ENCODE peak calls at places on chromosomes 16 and 17, in four cellular contexts. One of them, this sample, is unnamed.

GRCh38 chr17:58282442-58282841 is 1.7 kb upstream of the MPO start:
- DNase-seq in GM23338: no peak
- DNase-seq in ovary: no peak
- DNase-seq in gastrocnemius medialis: no peak
- DNase-seq in this sample: no peak

GRCh38 chr16:11601425-11601824 is 14.7 kb upstream of the LITAF start:
- DNase-seq in GM23338: no peak
- DNase-seq in ovary: no peak
- DNase-seq in gastrocnemius medialis: no peak
- DNase-seq in this sample: no peak

GRCh38 chr16:49036126-49036525 is 245.5 kb downstream of the CBLN1 start:
- DNase-seq in GM23338: no peak
- DNase-seq in ovary: no peak
- DNase-seq in gastrocnemius medialis: no peak
- DNase-seq in this sample: no peak

GRCh38 chr17:27577884-27578717 is 52.9 kb upstream of the LGALS9 start:
- DNase-seq in GM23338: no peak
- DNase-seq in ovary: no peak
- DNase-seq in gastrocnemius medialis: peak; percentile 74
- DNase-seq in this sample: no peak

GRCh38 chr16:85759631-85760419 is 8.9 kb upstream of the C16orf74 start:
- DNase-seq in GM23338: peak; percentile 66
- DNase-seq in ovary: no peak
- DNase-seq in gastrocnemius medialis: no peak
- DNase-seq in this sample: no peak

GRCh38 chr16:56421313-56421712 is 4.0 kb downstream of the AMFR start:
- DNase-seq in GM23338: no peak
- DNase-seq in ovary: no peak
- DNase-seq in gastrocnemius medialis: no peak
- DNase-seq in this sample: no peak

GRCh38 chr16:88013091-88013609 is 61.9 kb downstream of the BANP start:
- DNase-seq in GM23338: no peak
- DNase-seq in ovary: no peak
- DNase-seq in gastrocnemius medialis: no peak
- DNase-seq in this sample: no peak

GRCh38 chr17:35257080-35257701 is 14.3 kb downstream of the SLFN5 start:
- DNase-seq in GM23338: peak; percentile 6
- DNase-seq in ovary: no peak
- DNase-seq in gastrocnemius medialis: no peak
- DNase-seq in this sample: no peak

GRCh38 chr16:14455577-14455976 is 174.5 kb downstream of the PARN start:
- DNase-seq in GM23338: peak; percentile 38
- DNase-seq in ovary: no peak
- DNase-seq in gastrocnemius medialis: no peak
- DNase-seq in this sample: no peak

GRCh38 chr17:50274142-50274944 is at the start of gene TMEM92:
- DNase-seq in GM23338: peak; percentile 96
- DNase-seq in ovary: peak; percentile 55
- DNase-seq in gastrocnemius medialis: no peak
- DNase-seq in this sample: no peak

GRCh38 chr16:68490829-68491575 is 42.7 kb upstream of the SMPD3 start:
- DNase-seq in GM23338: peak; percentile 28
- DNase-seq in ovary: no peak
- DNase-seq in gastrocnemius medialis: no peak
- DNase-seq in this sample: no peak

GRCh38 chr17:10618202-10618635 is 38.9 kb downstream of the MYH3 start:
- DNase-seq in GM23338: peak; percentile 92
- DNase-seq in ovary: peak; percentile 53
- DNase-seq in gastrocnemius medialis: peak; percentile 78
- DNase-seq in this sample: no peak

GRCh38 chr17:60091908-60092331 is 13.2 kb upstream of the HEATR6 start:
- DNase-seq in GM23338: no peak
- DNase-seq in ovary: no peak
- DNase-seq in gastrocnemius medialis: no peak
- DNase-seq in this sample: no peak

GRCh38 chr17:68627956-68628355 is 26.8 kb upstream of the FAM20A start:
- DNase-seq in GM23338: no peak
- DNase-seq in ovary: no peak
- DNase-seq in gastrocnemius medialis: no peak
- DNase-seq in this sample: no peak

GRCh38 chr16:89103156-89103555 is 9.5 kb downstream of the ACSF3 start:
- DNase-seq in GM23338: no peak
- DNase-seq in ovary: no peak
- DNase-seq in gastrocnemius medialis: no peak
- DNase-seq in this sample: no peak

GRCh38 chr17:28345420-28346198 is 10.0 kb downstream of the TNFAIP1 start:
- DNase-seq in GM23338: no peak
- DNase-seq in ovary: no peak
- DNase-seq in gastrocnemius medialis: peak; percentile 39
- DNase-seq in this sample: no peak

GRCh38 chr17:6061290-6061689 is 8.9 kb upstream of the WSCD1 start:
- DNase-seq in GM23338: no peak
- DNase-seq in ovary: no peak
- DNase-seq in gastrocnemius medialis: peak; percentile 44
- DNase-seq in this sample: peak; percentile 36

GRCh38 chr17:57372156-57372555 is 115.8 kb downstream of the MSI2 start:
- DNase-seq in GM23338: no peak
- DNase-seq in ovary: no peak
- DNase-seq in gastrocnemius medialis: no peak
- DNase-seq in this sample: no peak

GRCh38 chr17:83115832-83116231 is 36.4 kb downstream of the METRNL start:
- DNase-seq in GM23338: no peak
- DNase-seq in ovary: no peak
- DNase-seq in gastrocnemius medialis: no peak
- DNase-seq in this sample: no peak

GRCh38 chr16:3857189-3858013 is 23.1 kb downstream of the CREBBP start:
- DNase-seq in GM23338: no peak
- DNase-seq in ovary: peak; percentile 64
- DNase-seq in gastrocnemius medialis: peak; percentile 83
- DNase-seq in this sample: no peak

GRCh38 chr16:82695806-82696205 is 69.0 kb downstream of the CDH13 start:
- DNase-seq in GM23338: no peak
- DNase-seq in ovary: no peak
- DNase-seq in gastrocnemius medialis: no peak
- DNase-seq in this sample: no peak

GRCh38 chr17:3665834-3666233 is 2.5 kb downstream of the TAX1BP3 start:
- DNase-seq in GM23338: no peak
- DNase-seq in ovary: no peak
- DNase-seq in gastrocnemius medialis: peak; percentile 56
- DNase-seq in this sample: no peak

GRCh38 chr16:81708459-81709368 is 70.4 kb upstream of the PLCG2 start:
- DNase-seq in GM23338: no peak
- DNase-seq in ovary: no peak
- DNase-seq in gastrocnemius medialis: no peak
- DNase-seq in this sample: no peak

GRCh38 chr17:8965394-8966168 is at the start of gene PIK3R5:
- DNase-seq in GM23338: peak; percentile 94
- DNase-seq in ovary: no peak
- DNase-seq in gastrocnemius medialis: peak; percentile 18
- DNase-seq in this sample: no peak

GRCh38 chr17:83182620-83183063 is 103.2 kb downstream of the METRNL start:
- DNase-seq in GM23338: no peak
- DNase-seq in ovary: no peak
- DNase-seq in gastrocnemius medialis: peak; percentile 52
- DNase-seq in this sample: no peak

GRCh38 chr17:29565643-29566472 is 979 bp downstream of the ABHD15 start:
- DNase-seq in GM23338: peak; percentile 82
- DNase-seq in ovary: peak; percentile 18
- DNase-seq in gastrocnemius medialis: peak; percentile 20
- DNase-seq in this sample: no peak

GRCh38 chr16:86092586-86093480 is 193.9 kb downstream of the IRF8 start:
- DNase-seq in GM23338: no peak
- DNase-seq in ovary: no peak
- DNase-seq in gastrocnemius medialis: no peak
- DNase-seq in this sample: no peak

GRCh38 chr17:29570521-29570920 is 2.0 kb downstream of the TP53I13 start:
- DNase-seq in GM23338: no peak
- DNase-seq in ovary: no peak
- DNase-seq in gastrocnemius medialis: peak; percentile 13
- DNase-seq in this sample: no peak

GRCh38 chr17:77455878-77456234 is 315.1 kb downstream of the SEC14L1 start:
- DNase-seq in GM23338: no peak
- DNase-seq in ovary: no peak
- DNase-seq in gastrocnemius medialis: no peak
- DNase-seq in this sample: no peak

GRCh38 chr16:87881327-87882200 is 12.3 kb upstream of the SLC7A5 start:
- DNase-seq in GM23338: no peak
- DNase-seq in ovary: no peak
- DNase-seq in gastrocnemius medialis: no peak
- DNase-seq in this sample: no peak

GRCh38 chr17:4901648-4902344 is 1.1 kb downstream of the CHRNE start:
- DNase-seq in GM23338: no peak
- DNase-seq in ovary: peak; percentile 54
- DNase-seq in gastrocnemius medialis: peak; percentile 35
- DNase-seq in this sample: no peak

GRCh38 chr17:77332034-77332971 is 191.5 kb downstream of the SEC14L1 start:
- DNase-seq in GM23338: no peak
- DNase-seq in ovary: no peak
- DNase-seq in gastrocnemius medialis: no peak
- DNase-seq in this sample: no peak

GRCh38 chr17:40452074-40452787 is 9.0 kb downstream of the IGFBP4 start:
- DNase-seq in GM23338: no peak
- DNase-seq in ovary: peak; percentile 78
- DNase-seq in gastrocnemius medialis: peak; percentile 48
- DNase-seq in this sample: peak; percentile 44

GRCh38 chr17:49971848-49972485 is 3.0 kb downstream of the DLX4 start:
- DNase-seq in GM23338: peak; percentile 52
- DNase-seq in ovary: no peak
- DNase-seq in gastrocnemius medialis: no peak
- DNase-seq in this sample: no peak

GRCh38 chr16:20175358-20175757 is 101.7 kb upstream of the GPR139 start:
- DNase-seq in GM23338: peak; percentile 72
- DNase-seq in ovary: no peak
- DNase-seq in gastrocnemius medialis: no peak
- DNase-seq in this sample: no peak

GRCh38 chr17:4998027-4998665 is 396 bp downstream of the KIF1C start:
- DNase-seq in GM23338: peak; percentile 85
- DNase-seq in ovary: peak; percentile 65
- DNase-seq in gastrocnemius medialis: peak; percentile 67
- DNase-seq in this sample: no peak

GRCh38 chr17:981292-981658 is 1.7 kb upstream of the NXN start:
- DNase-seq in GM23338: no peak
- DNase-seq in ovary: no peak
- DNase-seq in gastrocnemius medialis: no peak
- DNase-seq in this sample: no peak
- TF ChIP-seq CTCF in GM23338: no peak
- TF ChIP-seq CTCF in ovary: no peak
- TF ChIP-seq CTCF in gastrocnemius medialis: no peak
- TF ChIP-seq CTCF in this sample: no peak

GRCh38 chr17:21275579-21276339 is 8.8 kb upstream of the MAP2K3 start:
- DNase-seq in GM23338: peak; percentile 91
- DNase-seq in ovary: peak; percentile 90
- DNase-seq in gastrocnemius medialis: peak; percentile 93
- DNase-seq in this sample: peak; percentile 65
- H3K4me1 ChIP-seq in GM23338: peaks cover 10% of the 10 kb centered on the region
- H3K4me1 ChIP-seq in ovary: no peaks in the 10 kb centered on the region
- H3K4me1 ChIP-seq in gastrocnemius medialis: peaks cover 33% of the 10 kb centered on the region
- H3K4me1 ChIP-seq in this sample: peaks cover 12% of the 10 kb centered on the region

GRCh38 chr17:31533546-31534155 is 142.2 kb downstream of the RAB11FIP4 start:
- DNase-seq in GM23338: peak; percentile 82
- DNase-seq in ovary: peak; percentile 53
- DNase-seq in gastrocnemius medialis: no peak
- DNase-seq in this sample: no peak
- TF ChIP-seq CTCF in GM23338: peak; percentile 53
- TF ChIP-seq CTCF in ovary: no peak
- TF ChIP-seq CTCF in gastrocnemius medialis: peak; percentile 18
- TF ChIP-seq CTCF in this sample: no peak

DNA sequence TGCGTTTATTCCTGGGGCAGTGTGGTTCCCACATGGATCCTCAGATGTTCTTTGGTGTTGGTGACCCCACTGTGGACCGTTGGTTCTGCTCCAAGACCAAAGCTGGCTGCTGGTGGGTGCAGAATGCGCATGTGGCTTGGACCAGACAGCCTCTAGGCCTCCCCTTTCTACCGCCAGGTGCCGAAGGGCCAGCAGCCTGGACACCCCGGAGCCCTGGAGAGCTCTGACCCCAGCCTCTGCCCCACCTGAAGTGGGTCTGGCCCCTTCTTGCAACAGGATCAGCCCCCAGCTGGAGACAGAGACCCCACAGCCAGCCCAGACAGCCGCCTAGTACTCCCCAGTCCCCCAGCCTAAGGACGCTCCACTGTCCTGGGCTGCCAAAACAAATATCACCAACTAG is 18.4 kb downstream of the NPTX1 start:
- DNase-seq in GM23338: no peak
- DNase-seq in ovary: no peak
- DNase-seq in gastrocnemius medialis: no peak
- DNase-seq in this sample: no peak
- H3K4me1 ChIP-seq in GM23338: peaks cover 4% of the 10 kb centered on the region
- H3K4me1 ChIP-seq in ovary: peaks cover 18% of the 10 kb centered on the region
- H3K4me1 ChIP-seq in gastrocnemius medialis: peaks cover 39% of the 10 kb centered on the region
- H3K4me1 ChIP-seq in this sample: peaks cover 19% of the 10 kb centered on the region

GRCh38 chr16:62978451-62978850 is 942.2 kb upstream of the CDH8 start:
- DNase-seq in GM23338: no peak
- DNase-seq in ovary: no peak
- DNase-seq in gastrocnemius medialis: no peak
- DNase-seq in this sample: no peak

DNA sequence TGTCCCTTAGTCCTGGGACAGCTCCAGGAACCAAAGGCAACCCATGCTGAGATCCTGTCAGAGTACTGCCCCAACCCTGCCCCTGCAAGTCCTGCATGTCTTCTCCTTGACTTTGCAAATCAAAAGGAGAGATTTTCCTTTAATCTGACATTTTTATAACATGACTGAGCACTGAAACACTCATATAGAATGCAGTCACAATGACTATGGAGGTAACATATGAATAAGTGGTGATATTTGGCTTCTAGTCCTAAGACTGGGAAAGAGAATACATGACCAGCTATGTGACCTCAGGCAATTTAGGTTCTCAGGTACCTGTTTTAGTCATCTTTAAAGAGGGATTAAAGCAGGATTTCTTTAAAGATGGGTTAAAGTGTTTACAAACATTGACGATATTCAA is 941.6 kb upstream of the CDH8 start:
- DNase-seq in GM23338: no peak
- DNase-seq in ovary: no peak
- DNase-seq in gastrocnemius medialis: no peak
- DNase-seq in this sample: no peak
- TF ChIP-seq CTCF in GM23338: no peak
- TF ChIP-seq CTCF in ovary: no peak
- TF ChIP-seq CTCF in gastrocnemius medialis: no peak
- TF ChIP-seq CTCF in this sample: no peak

DNA sequence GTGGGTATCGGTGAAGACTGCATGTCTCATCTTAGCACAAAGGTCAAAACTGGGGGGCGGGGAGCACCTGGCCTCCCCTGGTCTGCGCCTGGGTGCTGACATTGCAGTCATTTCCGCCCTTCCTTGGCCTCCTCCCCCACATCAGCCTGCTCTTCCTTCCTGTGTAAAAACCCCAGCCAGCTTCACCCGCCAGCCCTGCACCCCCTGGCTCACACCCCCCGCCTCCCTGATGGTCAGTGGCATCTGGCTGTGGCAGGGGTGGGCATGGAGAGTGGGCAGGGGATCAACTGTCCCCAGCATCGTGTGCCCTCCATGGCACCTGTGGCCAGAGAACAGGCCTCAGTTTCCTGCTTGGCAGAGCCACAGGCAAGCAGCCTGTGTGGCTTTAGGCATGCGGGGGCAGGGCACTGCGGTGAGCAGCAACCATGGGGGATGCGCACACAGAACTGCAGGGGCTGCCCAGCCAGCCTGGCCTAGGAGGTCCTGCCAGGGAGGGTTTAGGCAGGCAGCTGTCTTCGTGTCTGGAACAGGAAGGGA is 26.5 kb upstream of the LASP1NB start:
- DNase-seq in GM23338: no peak
- DNase-seq in ovary: no peak
- DNase-seq in gastrocnemius medialis: peak; percentile 37
- DNase-seq in this sample: no peak
- H3K4me1 ChIP-seq in GM23338: peaks cover 32% of the 10 kb centered on the region
- H3K4me1 ChIP-seq in ovary: peaks cover 17% of the 10 kb centered on the region
- H3K4me1 ChIP-seq in gastrocnemius medialis: peaks cover 56% of the 10 kb centered on the region
- H3K4me1 ChIP-seq in this sample: peaks cover 49% of the 10 kb centered on the region